ENCODE peak calls at places on chromosomes 2 and 18, in ten cellular contexts. W is NCI-H1436 treated with DMSO at 0.1 percent for 48 hours; E is M059J; G is amniotic stem cell; F is cortex of kidney; H is stimulated activated CD8-positive, alpha-beta memory T cell treated with anti-CD3 and anti-CD28 coated beads, Interleukin-2, amount 100 ng/mL, for 48 hours; S is NCI-H1105; V is HTR-8/SVneo; A is fibroblast of mammary gland; O is nephron progenitor cell. T is an unnamed sample.
A peak's percentile ranks its signal among the peaks of the same experiment; 100 is the strongest.

GRCh38 chr2:151297882-151298281 is 8.4 kb upstream of the NMI start:
- DNase-seq in A (no peak), V (no peak), H (no peak), E (peak; percentile 25), W (no peak), S (no peak), O (no peak), F (no peak), G (no peak), T (no peak)

GRCh38 chr2:33521791-33522281 is 45.4 kb downstream of the RASGRP3 start:
- DNase-seq in G (no peak), F (no peak), S (no peak), H (no peak), A (peak; percentile 85), W (no peak), E (peak; percentile 23), V (no peak), O (no peak), T (peak; percentile 51)

GRCh38 chr2:42849311-42849710 is 56.9 kb upstream of the HAAO start:
- DNase-seq in V (no peak), S (no peak), W (no peak), H (no peak), F (no peak), O (no peak), A (no peak), E (no peak), G (no peak), T (no peak)

GRCh38 chr2:170013802-170014551 is 164.0 kb upstream of the MYO3B start:
- DNase-seq in H (no peak), V (no peak), S (no peak), A (no peak), F (no peak), W (no peak), E (no peak), O (peak; percentile 3), G (no peak), T (no peak)

GRCh38 chr2:64524604-64525322 is 635 bp downstream of the AFTPH start:
- DNase-seq in G (no peak), A (no peak), V (no peak), E (peak; percentile 30), S (peak; percentile 10), H (peak; percentile 22), F (no peak), W (no peak), O (peak; percentile 65), T (peak; percentile 5)

GRCh38 chr18:38887671-38888020 is 1322.0 kb upstream of the CELF4 start:
- DNase-seq in G (no peak), A (no peak), S (no peak), O (no peak), E (no peak), H (no peak), F (no peak), W (no peak), V (no peak), T (no peak)

GRCh38 chr18:56315363-56315762 is 323.0 kb downstream of the TXNL1 start:
- DNase-seq in G (peak; percentile 18), S (no peak), A (peak; percentile 56), E (peak; percentile 56), H (no peak), W (no peak), O (no peak), V (no peak), F (no peak), T (no peak)

GRCh38 chr2:101842471-101842870 is 145.0 kb downstream of the MAP4K4 start:
- DNase-seq in A (no peak), E (no peak), V (no peak), G (no peak), O (no peak), S (no peak), W (no peak), F (no peak), H (no peak), T (no peak)

GRCh38 chr2:120922571-120923332 is 187.1 kb downstream of the GLI2 start:
- DNase-seq in F (no peak), V (no peak), G (no peak), H (no peak), E (no peak), O (no peak), S (no peak), W (no peak), A (no peak), T (no peak)

GRCh38 chr18:12076424-12077140 is 17.1 kb upstream of the ANKRD62 start:
- DNase-seq in E (no peak), G (no peak), H (no peak), S (no peak), F (no peak), O (peak; percentile 69), A (peak; percentile 14), V (no peak), W (no peak), T (peak; percentile 47)

GRCh38 chr2:2232167-2232566 is 98.9 kb downstream of the MYT1L start:
- DNase-seq in A (no peak), E (no peak), F (no peak), W (no peak), O (no peak), S (no peak), H (no peak), G (no peak), V (no peak), T (no peak)

GRCh38 chr2:157593411-157593810 is 35.3 kb downstream of the ACVR1C start:
- DNase-seq in S (no peak), G (no peak), A (no peak), H (no peak), O (no peak), W (no peak), F (no peak), E (no peak), V (no peak), T (no peak)

GRCh38 chr18:46696268-46696667 is 39.2 kb upstream of the LOXHD1 start:
- DNase-seq in S (no peak), A (no peak), V (no peak), F (no peak), W (no peak), G (no peak), E (no peak), O (no peak), H (no peak), T (no peak)

GRCh38 chr2:200226652-200227426 is 79.7 kb upstream of the SPATS2L start:
- DNase-seq in O (no peak), F (no peak), H (no peak), A (no peak), V (no peak), G (no peak), S (no peak), W (no peak), E (no peak), T (peak; percentile 21)

GRCh38 chr2:190533968-190534309 is 583 bp downstream of the NEMP2 start:
- DNase-seq in F (no peak), E (no peak), W (no peak), V (no peak), S (no peak), G (no peak), H (peak; percentile 30), A (no peak), O (no peak), T (no peak)

GRCh38 chr18:67359868-67360838 is 156.4 kb downstream of the DSEL start:
- DNase-seq in W (no peak), E (peak; percentile 96), V (peak; percentile 64), H (no peak), A (peak; percentile 95), F (no peak), O (no peak), S (no peak), G (peak; percentile 72), T (peak; percentile 99)

GRCh38 chr2:239436669-239437325 is 36.0 kb upstream of the HDAC4 start:
- DNase-seq in V (no peak), H (no peak), W (no peak), F (no peak), G (no peak), S (no peak), O (no peak), E (no peak), A (no peak), T (no peak)

GRCh38 chr2:237904806-237905599 is 45.6 kb downstream of the RAMP1 start:
- DNase-seq in H (peak; percentile 12), E (peak; percentile 62), G (peak; percentile 65), V (no peak), S (no peak), F (no peak), O (no peak), W (no peak), A (peak; percentile 72), T (peak; percentile 93)

GRCh38 chr2:73134471-73134870 is 21.7 kb upstream of the RAB11FIP5 start:
- DNase-seq in A (no peak), W (no peak), F (no peak), E (peak; percentile 57), G (no peak), O (no peak), S (no peak), H (no peak), V (no peak), T (no peak)

GRCh38 chr2:75098856-75099255 is 100.5 kb downstream of the TACR1 start:
- DNase-seq in F (no peak), O (no peak), G (no peak), A (peak; percentile 54), S (no peak), W (no peak), E (peak; percentile 67), H (no peak), V (peak; percentile 35), T (peak; percentile 45)

GRCh38 chr18:78975699-78976098 is 3.9 kb upstream of the SALL3 start:
- DNase-seq in S (peak; percentile 75), W (peak; percentile 3), H (no peak), V (no peak), O (no peak), G (no peak), A (no peak), F (no peak), E (no peak), T (no peak)

GRCh38 chr2:178269825-178270224 is 75.5 kb downstream of the OSBPL6 start:
- DNase-seq in V (no peak), F (no peak), H (no peak), A (no peak), G (no peak), O (no peak), E (no peak), S (no peak), W (no peak), T (no peak)

GRCh38 chr2:102726128-102727087 is 35.4 kb upstream of the TMEM182 start:
- DNase-seq in V (no peak), G (no peak), H (no peak), O (no peak), E (no peak), S (no peak), F (no peak), W (no peak), A (no peak), T (no peak)

GRCh38 chr18:75253784-75254183 is 43.2 kb downstream of the TSHZ1 start:
- DNase-seq in F (no peak), G (no peak), V (no peak), A (peak; percentile 57), O (no peak), H (no peak), S (no peak), W (no peak), E (no peak), T (no peak)

T was measured in LHCN-M2.